ENCODE peak calls at places on chromosomes 12 and 14, in ten cellular contexts. B is activated naive CD4-positive, alpha-beta T cell treated with anti-CD3 and anti-CD28 coated beads, Interleukin-2, amount 50 U/mL, for 72 hours; G is stimulated activated naive CD8-positive, alpha-beta T cell treated with anti-CD3 and anti-CD28 coated beads, Interleukin-15, amount 100 ng/mL, for 72 hours; Z is activated CD8-positive, alpha-beta T cell treated with anti-CD3 and anti-CD28 coated beads for 36 hours; S is lung; A is upper lobe of right lung; H is effector memory CD8-positive, alpha-beta T cell; K is Right ventricle myocardium superior; E is psoas muscle; F is sciatic nerve. D is an unnamed sample.

GRCh38 chr12:57111046-57111698 is at the start of gene STAT6:
- ATAC-seq in A (peak), H (peak), Z (peak), F (peak), S (peak), G (peak), K (peak), E (peak), B (peak), D (peak)

GRCh38 chr12:82593143-82593542 is 93.6 kb upstream of the TMTC2 start:
- ATAC-seq in K (no peak), E (no peak), A (no peak), G (no peak), S (no peak), F (no peak), B (peak), H (no peak), Z (no peak), D (no peak)

GRCh38 chr14:50107850-50108249 is 8.5 kb downstream of the VCPKMT start:
- ATAC-seq in G (no peak), A (peak), B (no peak), H (no peak), S (no peak), E (no peak), F (no peak), Z (no peak), K (no peak), D (no peak)

GRCh38 chr12:53504004-53504920 is 3.0 kb downstream of the NPFF start:
- ATAC-seq in S (no peak), H (no peak), K (no peak), A (no peak), F (no peak), G (no peak), Z (no peak), E (no peak), B (no peak), D (no peak)

GRCh38 chr12:121888083-121888477 is 510 bp upstream of the PSMD9 start:
- ATAC-seq in A (no peak), F (no peak), K (no peak), G (no peak), Z (no peak), E (no peak), S (no peak), B (no peak), H (no peak), D (no peak)

GRCh38 chr12:123421314-123421713 is 15.2 kb downstream of the RILPL2 start:
- ATAC-seq in G (no peak), Z (no peak), F (no peak), A (no peak), B (peak), H (no peak), S (no peak), E (no peak), K (no peak), D (no peak)

GRCh38 chr14:99320105-99320572 is 48.1 kb upstream of the BCL11B start:
- ATAC-seq in H (peak), G (peak), F (peak), Z (peak), E (no peak), K (peak), A (peak), S (no peak), B (peak), D (no peak)

GRCh38 chr12:53463802-53464375 is 12.0 kb downstream of the PCBP2 start:
- ATAC-seq in F (no peak), B (no peak), H (no peak), Z (no peak), E (no peak), A (no peak), K (no peak), S (no peak), G (no peak), D (no peak)

GRCh38 chr14:34707722-34708121 is 6.7 kb downstream of the CFL2 start:
- ATAC-seq in B (no peak), F (no peak), G (no peak), Z (no peak), E (no peak), H (no peak), K (no peak), A (no peak), S (no peak), D (no peak)

GRCh38 chr12:77746108-77746507 is 84.6 kb upstream of the NAV3 start:
- ATAC-seq in S (no peak), E (no peak), G (no peak), H (no peak), A (no peak), F (peak), B (no peak), K (no peak), Z (no peak), D (no peak)

GRCh38 chr14:51479584-51480305 is 172.0 kb upstream of the FRMD6 start:
- ATAC-seq in E (peak), K (peak), H (no peak), A (no peak), B (no peak), S (no peak), Z (no peak), F (peak), G (no peak), D (peak)

GRCh38 chr12:105352940-105353635 is 22.6 kb downstream of the C12orf75 start:
- ATAC-seq in S (no peak), F (peak), Z (no peak), K (no peak), H (no peak), E (peak), A (no peak), B (no peak), G (no peak), D (no peak)

GRCh38 chr12:6201199-6201608 is 1.0 kb downstream of the CD9 start:
- ATAC-seq in K (peak), S (peak), F (peak), G (peak), E (peak), Z (no peak), A (peak), H (no peak), B (peak), D (no peak)

GRCh38 chr12:105378821-105379400 is 48.4 kb downstream of the C12orf75 start:
- ATAC-seq in S (no peak), K (no peak), H (no peak), E (no peak), B (no peak), F (no peak), Z (no peak), A (no peak), G (no peak), D (no peak)

GRCh38 chr12:23029185-23029584 is 404.2 kb downstream of the ETNK1 start:
- ATAC-seq in A (no peak), F (no peak), H (no peak), G (no peak), E (no peak), S (no peak), Z (no peak), K (no peak), B (no peak), D (no peak)

GRCh38 chr14:104731925-104732294 is 7.9 kb downstream of the ADSS1 start:
- ATAC-seq in H (no peak), B (no peak), E (no peak), Z (no peak), A (no peak), F (no peak), S (no peak), K (no peak), G (no peak), D (no peak)

GRCh38 chr14:85459361-85459760 is 70.6 kb upstream of the FLRT2 start:
- ATAC-seq in Z (no peak), F (no peak), B (no peak), E (no peak), A (no peak), K (no peak), H (no peak), S (no peak), G (no peak), D (no peak)

GRCh38 chr12:56425940-56426438 is 23.2 kb downstream of the TIMELESS start:
- ATAC-seq in B (no peak), E (no peak), A (no peak), H (no peak), S (no peak), G (no peak), F (no peak), Z (no peak), K (no peak), D (no peak)

GRCh38 chr12:104121001-104121400 is 17.0 kb downstream of the NFYB start:
- ATAC-seq in Z (no peak), E (no peak), H (no peak), B (no peak), K (peak), A (peak), F (no peak), S (peak), G (no peak), D (no peak)

GRCh38 chr14:106846218-106846617 is 1319.8 kb downstream of the TMEM121 start:
- ATAC-seq in Z (no peak), F (no peak), E (no peak), S (no peak), A (peak), B (no peak), K (peak), H (no peak), G (no peak), D (no peak)

GRCh38 chr12:69026341-69026740 is 93.4 kb upstream of the CPM start:
- ATAC-seq in B (no peak), F (no peak), K (no peak), E (no peak), G (no peak), Z (no peak), A (peak), S (no peak), H (no peak), D (no peak)

D was measured in gastroesophageal sphincter.